ENCODE peak calls at places on chromosomes 12 and 14, in four cellular contexts. V is HepG2, X is K562, U is GM12878. H is an unnamed sample.

GRCh38 chr12:26524862-26525465 is 308.0 kb downstream of the ITPR2 start:
- DNase-seq in U (no peak), X (peak), V (no peak), H (peak)

GRCh38 chr12:131989021-131989420 is 39.3 kb downstream of the EP400 start:
- DNase-seq in X (no peak), U (no peak), V (no peak), H (peak)

GRCh38 chr14:61196034-61196433 is 85.1 kb downstream of the TMEM30B start:
- DNase-seq in U (no peak), X (no peak), V (no peak), H (no peak)

GRCh38 chr12:4535092-4535491 is 3.6 kb upstream of the RAD51AP1 start:
- DNase-seq in U (no peak), V (no peak), X (no peak), H (no peak)

GRCh38 chr12:112503521-112503920 is 84.8 kb downstream of the PTPN11 start:
- DNase-seq in V (no peak), U (no peak), X (no peak), H (no peak)

GRCh38 chr12:71397433-71397954 is 42.1 kb upstream of the LGR5 start:
- DNase-seq in U (no peak), V (no peak), X (no peak), H (no peak)

GRCh38 chr12:28035483-28035882 is 63.0 kb upstream of the PTHLH start:
- DNase-seq in U (no peak), V (no peak), X (peak), H (no peak)

GRCh38 chr14:36028218-36028617 is 148.3 kb downstream of the PTCSC3 start:
- DNase-seq in X (peak), U (no peak), V (no peak), H (no peak)

GRCh38 chr14:54809767-54810166 is 92.9 kb downstream of the GCH1 start:
- DNase-seq in U (no peak), V (no peak), X (no peak), H (no peak)

GRCh38 chr12:129854591-129854990 is 49.2 kb downstream of the TMEM132D start:
- DNase-seq in X (no peak), U (no peak), V (no peak), H (no peak)

GRCh38 chr12:119178544-119179334 is at the start of gene HSPB8:
- DNase-seq in X (peak), V (peak), U (no peak), H (peak)

GRCh38 chr14:92315050-92315785 is 7.7 kb upstream of the SLC24A4 start:
- DNase-seq in V (no peak), X (no peak), U (no peak), H (no peak)

GRCh38 chr12:27821259-27821973 is 41.4 kb upstream of the MANSC4 start:
- DNase-seq in V (peak), U (peak), X (peak), H (peak)

GRCh38 chr12:111102062-111102735 is 181.8 kb upstream of the MYL2 start:
- DNase-seq in U (no peak), X (no peak), V (no peak), H (no peak)

GRCh38 chr12:1920971-1921370 is 2.5 kb upstream of the CACNA2D4 start:
- DNase-seq in U (no peak), X (no peak), V (no peak), H (no peak)

GRCh38 chr12:112488257-112488926 is 69.6 kb downstream of the PTPN11 start:
- DNase-seq in U (no peak), X (no peak), V (no peak), H (no peak)

GRCh38 chr12:11633968-11634367 is 15.5 kb upstream of the ETV6 start:
- DNase-seq in X (no peak), V (peak), U (no peak), H (peak)

GRCh38 chr14:58395815-58396626 is at the start of gene TOMM20L:
- DNase-seq in X (peak), U (no peak), V (peak), H (peak)

GRCh38 chr12:132433641-132434395 is 56.1 kb upstream of the FBRSL1 start:
- DNase-seq in X (no peak), U (no peak), V (no peak), H (no peak)

GRCh38 chr14:89533136-89533535 is 116.1 kb upstream of the FOXN3 start:
- DNase-seq in X (no peak), U (no peak), V (no peak), H (no peak)

GRCh38 chr12:73384592-73384991 is 1112.4 kb downstream of the TRHDE start:
- DNase-seq in X (no peak), U (no peak), V (no peak), H (no peak)

GRCh38 chr12:19165446-19165845 is 35.9 kb downstream of the PLEKHA5 start:
- DNase-seq in V (no peak), U (no peak), X (no peak), H (no peak)

GRCh38 chr12:19166387-19166786 is 36.9 kb downstream of the PLEKHA5 start:
- DNase-seq in X (no peak), U (no peak), V (no peak), H (no peak)

GRCh38 chr12:19167708-19168107 is 38.2 kb downstream of the PLEKHA5 start:
- DNase-seq in V (no peak), U (no peak), X (no peak), H (no peak)

GRCh38 chr12:19168634-19169033 is 39.1 kb downstream of the PLEKHA5 start:
- DNase-seq in X (no peak), V (no peak), U (no peak), H (no peak)

GRCh38 chr12:19166956-19167355 is 37.4 kb downstream of the PLEKHA5 start:
- DNase-seq in U (no peak), X (no peak), V (no peak), H (no peak)
- TF ChIP-seq CREB1 in U (no peak), X (no peak), V (no peak), H (no peak)

DNA sequence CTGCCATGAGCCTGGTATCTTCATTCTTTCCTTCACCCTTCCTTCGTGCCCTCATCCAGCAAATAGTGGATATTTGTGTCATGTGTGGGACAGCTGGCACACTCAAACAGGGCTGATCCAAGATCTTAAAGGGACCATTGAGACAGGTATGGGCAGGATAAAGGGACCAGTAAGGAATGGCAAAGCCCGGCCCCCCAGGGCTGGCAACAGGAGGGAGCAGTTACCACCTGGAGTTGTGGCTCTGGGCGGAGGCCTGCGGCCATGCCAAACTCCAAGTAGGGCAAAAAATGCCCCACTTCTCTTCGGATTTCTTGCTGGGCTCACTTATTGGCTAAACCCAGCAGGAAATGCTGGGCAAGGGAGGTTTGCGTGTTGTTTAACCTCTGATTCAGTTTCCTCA is 2.1 kb downstream of the OGFOD2 start:
- DNase-seq in U (no peak), X (no peak), V (no peak), H (no peak)
- TF ChIP-seq CHD2 in U (no peak), X (no peak), V (no peak), H (no peak)

DNA sequence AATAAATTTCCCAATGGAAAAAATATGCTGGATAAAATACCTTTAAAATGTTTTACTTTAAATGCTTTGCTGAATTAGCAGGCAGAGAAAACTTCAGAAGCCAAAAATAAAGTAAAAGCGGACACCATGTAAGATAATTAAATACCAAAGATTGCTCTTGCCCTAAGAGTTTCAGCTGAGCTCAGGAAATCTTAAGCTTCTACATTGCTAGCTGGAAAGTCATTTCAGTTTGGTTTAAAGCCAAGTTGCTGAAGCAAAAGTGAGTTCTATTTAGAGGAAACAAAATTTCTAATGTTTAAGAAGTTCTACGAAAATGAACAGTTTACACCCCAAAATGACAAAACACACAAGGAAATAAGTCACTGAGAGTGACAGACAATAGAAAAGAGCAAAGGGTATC is 310.0 kb downstream of the ADAMTS20 start:
- DNase-seq in U (no peak), V (no peak), X (no peak), H (no peak)
- TF ChIP-seq CREB1 in U (no peak), V (no peak), X (no peak), H (no peak)

GRCh38 chr12:110050927-110051326 is 2.6 kb upstream of the C12orf76 start:
- DNase-seq in V (no peak), X (no peak), U (no peak), H (no peak)
- TF ChIP-seq CHD2 in V (no peak), X (no peak), U (no peak), H (no peak)

GRCh38 chr12:76694369-76694768 is 69.5 kb upstream of the ZDHHC17 start:
- DNase-seq in X (no peak), V (no peak), U (no peak), H (no peak)

GRCh38 chr12:76688001-76688400 is 75.9 kb upstream of the ZDHHC17 start:
- DNase-seq in V (no peak), U (no peak), X (no peak), H (no peak)

GRCh38 chr12:76688627-76689026 is 75.3 kb upstream of the ZDHHC17 start:
- DNase-seq in V (no peak), X (peak), U (no peak), H (no peak)

GRCh38 chr12:76696186-76696585 is 67.7 kb upstream of the ZDHHC17 start:
- DNase-seq in X (no peak), U (no peak), V (no peak), H (no peak)

GRCh38 chr12:76690916-76691700 is 72.8 kb upstream of the ZDHHC17 start:
- DNase-seq in V (no peak), U (no peak), X (no peak), H (no peak)
- TF ChIP-seq CREB1 in V (no peak), U (no peak), X (no peak), H (no peak)

H was measured in H1.